ENCODE peak calls at places on chromosomes 3 and 15, in nine cellular contexts. P is kidney; D is IMR-90; L is thyroid gland; K is CD8-positive, alpha-beta T cell; M is cardiac muscle cell; W is breast epithelium; T is GM20000; A is keratinocyte. N is an unnamed sample.
A peak's percentile ranks its signal among the peaks of the same experiment; 100 is the strongest.

GRCh38 chr15:70602834-70603560 is 160.4 kb downstream of the UACA start:
- DNase-seq in P (no peak), D (no peak), L (no peak), K (no peak), M (no peak), W (no peak), T (no peak), A (no peak), N (no peak)

GRCh38 chr3:12719541-12719940 is 39.5 kb downstream of the TMEM40 start:
- DNase-seq in P (no peak), D (no peak), L (no peak), K (no peak), M (no peak), W (no peak), T (no peak), A (no peak), N (no peak)

GRCh38 chr15:87777054-87777498 is 479.5 kb downstream of the NTRK3 start:
- DNase-seq in P (no peak), D (peak; percentile 95), L (peak; percentile 13), K (no peak), M (peak; percentile 42), W (no peak), T (no peak), A (no peak), N (no peak)

GRCh38 chr3:33664195-33664594 is 53.9 kb downstream of the CLASP2 start:
- DNase-seq in P (no peak), D (peak; percentile 92), L (no peak), K (no peak), M (peak; percentile 75), W (no peak), T (peak; percentile 7), A (no peak), N (no peak)

GRCh38 chr3:79245295-79246138 is 522.3 kb downstream of the ROBO1 start:
- DNase-seq in P (no peak), D (no peak), L (no peak), K (no peak), M (no peak), W (no peak), T (no peak), A (no peak), N (no peak)

GRCh38 chr3:41681479-41681878 is 280.4 kb downstream of the ULK4 start:
- DNase-seq in P (no peak), D (peak; percentile 92), L (peak; percentile 14), K (no peak), M (peak; percentile 95), W (no peak), T (no peak), A (no peak), N (no peak)

GRCh38 chr3:169710619-169711018 is 47.1 kb upstream of the MECOM start:
- DNase-seq in P (no peak), D (peak; percentile 81), L (no peak), K (no peak), M (no peak), W (no peak), T (no peak), A (no peak), N (no peak)

GRCh38 chr15:78461171-78461881 is 23.3 kb downstream of the IREB2 start:
- DNase-seq in P (no peak), D (no peak), L (no peak), K (no peak), M (peak; percentile 17), W (no peak), T (no peak), A (no peak), N (no peak)

GRCh38 chr3:112979244-112979832 is 4.4 kb upstream of the CD200R1 start:
- DNase-seq in P (no peak), D (peak; percentile 39), L (no peak), K (no peak), M (peak; percentile 62), W (no peak), T (peak; percentile 17), A (no peak), N (no peak)

GRCh38 chr15:86624261-86625036 is 544.8 kb downstream of the AGBL1 start:
- DNase-seq in P (peak; percentile 80), D (peak; percentile 6), L (peak; percentile 83), K (peak; percentile 1), M (peak; percentile 63), W (no peak), T (no peak), A (peak; percentile 26), N (no peak)

GRCh38 chr3:70849911-70850699 is 537.7 kb upstream of the MDFIC2 start:
- DNase-seq in P (no peak), D (peak; percentile 93), L (peak; percentile 18), K (no peak), M (peak; percentile 95), W (no peak), T (no peak), A (peak; percentile 36), N (no peak)

GRCh38 chr15:50107591-50108408 is 11.2 kb downstream of the ATP8B4 start:
- DNase-seq in P (no peak), D (no peak), L (no peak), K (no peak), M (no peak), W (no peak), T (peak; percentile 65), A (no peak), N (no peak)

GRCh38 chr3:99172736-99173657 is 271.5 kb upstream of the DCBLD2 start:
- DNase-seq in P (peak; percentile 18), D (peak; percentile 80), L (peak; percentile 48), K (no peak), M (peak; percentile 89), W (no peak), T (peak; percentile 31), A (no peak), N (no peak)

GRCh38 chr3:156497326-156497725 is 57.6 kb downstream of the SSR3 start:
- DNase-seq in P (no peak), D (peak; percentile 32), L (no peak), K (no peak), M (no peak), W (no peak), T (no peak), A (no peak), N (no peak)

DNA sequence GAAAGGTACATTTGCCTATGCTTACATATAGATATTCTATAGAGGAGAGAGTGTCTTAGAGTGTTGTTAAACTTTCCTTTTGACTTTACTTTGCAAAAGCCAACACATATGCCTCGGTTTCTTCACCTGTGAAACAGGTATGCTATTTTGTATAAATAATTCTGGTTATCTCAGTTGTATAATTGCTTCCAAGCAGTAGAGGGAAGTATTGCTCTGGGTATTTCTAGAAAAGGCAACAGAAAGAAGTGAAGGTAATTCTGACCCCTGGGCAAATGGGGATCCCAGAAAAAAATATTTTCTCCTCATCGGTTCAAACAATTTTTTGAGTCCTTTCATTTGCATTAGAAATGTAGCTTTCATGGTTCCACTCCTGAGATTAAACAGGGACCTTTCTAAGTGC is 216.5 kb upstream of the SEMA6D start:
- DNase-seq in P (no peak), D (no peak), L (no peak), K (no peak), M (no peak), W (no peak), T (no peak), A (no peak), N (no peak)
- TF ChIP-seq CTCF in P (no peak), D (no peak), L (no peak), K (no peak), M (peak; percentile 8), W (no peak), T (no peak), A (no peak), N (peak; percentile 7)

GRCh38 chr3:56251343-56251945 is 216.8 kb downstream of the ERC2 start:
- DNase-seq in P (no peak), D (peak; percentile 51), L (peak; percentile 37), K (no peak), M (peak; percentile 72), W (no peak), T (peak; percentile 38), A (no peak), N (no peak)
- TF ChIP-seq CTCF in P (peak; percentile 82), D (peak; percentile 79), L (peak; percentile 83), K (peak; percentile 56), M (peak; percentile 75), W (peak; percentile 25), T (peak; percentile 55), A (peak; percentile 48), N (peak; percentile 87)

GRCh38 chr3:52373676-52374075 is 57.6 kb downstream of the DNAH1 start:
- DNase-seq in P (no peak), D (peak; percentile 1), L (no peak), K (no peak), M (no peak), W (no peak), T (no peak), A (no peak), N (no peak)

GRCh38 chr3:52367891-52368880 is 52.1 kb downstream of the DNAH1 start:
- DNase-seq in P (no peak), D (no peak), L (no peak), K (no peak), M (no peak), W (no peak), T (no peak), A (no peak), N (no peak)

GRCh38 chr3:52374173-52374572 is 58.1 kb downstream of the DNAH1 start:
- DNase-seq in P (no peak), D (no peak), L (no peak), K (no peak), M (no peak), W (no peak), T (peak; percentile 51), A (no peak), N (no peak)

DNA sequence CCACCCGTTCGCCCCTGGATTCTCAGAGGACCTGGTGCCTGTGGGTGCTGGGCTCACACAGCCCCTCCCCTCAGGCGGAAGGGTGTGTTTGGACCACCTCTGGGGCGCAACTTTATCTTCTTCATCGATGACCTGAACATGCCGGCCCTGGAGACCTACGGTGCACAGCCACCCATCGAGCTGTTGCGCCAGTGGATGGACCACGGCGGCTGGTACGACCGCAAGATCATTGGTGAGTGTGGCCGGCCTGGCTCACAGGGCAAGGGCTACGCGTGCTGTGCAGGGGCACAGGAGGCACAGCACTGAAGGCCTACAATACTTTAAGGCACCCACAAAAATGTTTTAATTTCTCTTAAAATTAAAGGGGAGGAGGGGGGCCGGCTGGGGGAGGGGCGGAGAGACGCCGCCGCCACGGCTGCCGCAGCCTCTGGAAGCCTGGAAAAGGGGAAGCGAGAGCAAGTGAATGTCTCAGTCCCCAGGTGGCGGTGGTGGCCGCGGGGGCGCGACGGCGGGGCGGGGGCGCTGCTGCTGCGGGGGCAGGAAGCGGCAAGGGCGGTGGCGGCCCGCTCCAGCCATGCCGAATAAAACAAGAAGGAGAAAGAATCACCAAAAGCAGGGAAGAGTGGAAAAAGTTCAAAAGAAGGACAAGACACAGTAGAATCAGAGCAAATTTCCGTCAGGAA is 56.8 kb downstream of the DNAH1 start:
- DNase-seq in P (no peak), D (no peak), L (no peak), K (no peak), M (no peak), W (no peak), T (peak; percentile 60), A (no peak), N (no peak)
- TF ChIP-seq CTCF in P (no peak), D (no peak), L (no peak), K (no peak), M (no peak), W (no peak), T (no peak), A (no peak), N (no peak)

DNA sequence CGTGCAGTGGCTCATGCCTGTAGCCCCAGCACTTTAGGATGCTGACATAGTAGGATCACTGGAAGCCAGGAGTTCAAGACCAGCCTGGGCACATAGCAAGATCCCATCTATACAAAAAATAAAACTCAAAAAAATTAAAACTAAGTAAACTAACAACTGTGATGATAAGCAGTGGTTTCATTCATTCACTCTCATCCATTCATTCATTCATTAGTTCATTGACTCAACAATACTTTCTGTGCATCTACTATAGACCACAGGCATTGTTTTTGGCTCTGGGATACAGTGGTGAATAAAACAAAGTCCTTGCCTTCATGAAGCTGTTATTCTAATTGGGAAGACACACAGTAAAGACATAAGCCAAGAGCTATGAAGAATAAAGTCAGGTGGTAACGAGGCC is 7.5 kb upstream of the TMEM212 start:
- DNase-seq in P (no peak), D (no peak), L (no peak), K (no peak), M (no peak), W (no peak), T (no peak), A (no peak), N (no peak)
- TF ChIP-seq CTCF in P (no peak), D (no peak), L (no peak), K (no peak), M (no peak), W (no peak), T (no peak), A (no peak), N (no peak)

N was measured in D721Med.